ENCODE peak calls at places on chromosomes 2 and 18, in five cellular contexts. H is neural progenitor cell, S is hepatocyte, A is IMR-90, D is GM23248. N is an unnamed sample.

GRCh38 chr2:225889452-225889851 is 489.9 kb downstream of the NYAP2 start:
- DNase-seq in A (peak; percentile 94), D (peak; percentile 86), S (peak; percentile 66), H (peak; percentile 38), N (peak; percentile 4)

GRCh38 chr2:68971591-68972231 is 2.7 kb upstream of the GKN1 start:
- DNase-seq in D (peak; percentile 95), H (no peak), S (no peak), A (peak; percentile 95), N (no peak)

GRCh38 chr2:8753609-8754008 is 71.8 kb downstream of the ID2 start:
- DNase-seq in H (no peak), A (no peak), S (no peak), D (no peak), N (no peak)

GRCh38 chr2:16152101-16152927 is 212.0 kb downstream of the MYCN start:
- DNase-seq in A (no peak), H (no peak), S (no peak), D (no peak), N (no peak)

GRCh38 chr2:217151509-217152206 is 291.8 kb upstream of the TNP1 start:
- DNase-seq in D (no peak), A (no peak), S (no peak), H (no peak), N (no peak)

GRCh38 chr2:15561574-15562344 is 625 bp upstream of the NBAS start:
- DNase-seq in H (peak; percentile 47), D (peak; percentile 70), A (peak; percentile 34), S (peak; percentile 51), N (no peak)

GRCh38 chr18:63262369-63263335 is 56.9 kb downstream of the BCL2 start:
- DNase-seq in D (no peak), H (no peak), S (no peak), A (no peak), N (no peak)

GRCh38 chr2:238285653-238286082 is 2.7 kb downstream of the PER2 start:
- DNase-seq in S (peak; percentile 94), D (peak; percentile 98), H (peak; percentile 65), A (peak; percentile 94), N (no peak)

GRCh38 chr2:20673686-20674308 is 6.9 kb downstream of the GDF7 start:
- DNase-seq in D (no peak), H (no peak), A (no peak), S (no peak), N (no peak)

GRCh38 chr18:23416283-23416682 is 36.8 kb upstream of the RIOK3 start:
- DNase-seq in D (peak; percentile 42), S (no peak), A (no peak), H (no peak), N (no peak)

GRCh38 chr2:138707424-138708074 is 72.6 kb downstream of the NXPH2 start:
- DNase-seq in D (peak; percentile 83), H (no peak), S (no peak), A (peak; percentile 90), N (no peak)

GRCh38 chr2:134502090-134502487 is 216.7 kb downstream of the TMEM163 start:
- DNase-seq in D (no peak), A (no peak), H (no peak), S (no peak), N (no peak)

GRCh38 chr2:126802774-126803421 is 95.8 kb upstream of the TEX51 start:
- DNase-seq in D (no peak), S (no peak), H (no peak), A (no peak), N (no peak)

GRCh38 chr2:55423303-55423702 is 3.6 kb upstream of the CCDC88A start:
- DNase-seq in H (no peak), A (no peak), D (no peak), S (no peak), N (no peak)

GRCh38 chr2:236730393-236730792 is 160.8 kb downstream of the ACKR3 start:
- DNase-seq in D (no peak), S (no peak), H (no peak), A (no peak), N (no peak)

GRCh38 chr2:239583879-239584859 is 183.3 kb upstream of the HDAC4 start:
- DNase-seq in D (no peak), S (no peak), A (no peak), H (no peak), N (no peak)

GRCh38 chr2:169877406-169877805 is 50.2 kb downstream of the UBR3 start:
- DNase-seq in D (peak; percentile 16), H (no peak), S (peak; percentile 29), A (peak; percentile 33), N (no peak)

GRCh38 chr2:219565130-219566080 is 5.9 kb downstream of the OBSL1 start:
- DNase-seq in D (no peak), S (no peak), H (no peak), A (no peak), N (no peak)

GRCh38 chr2:143808166-143808565 is 678.9 kb downstream of the ARHGAP15 start:
- DNase-seq in A (peak; percentile 22), S (no peak), D (peak; percentile 14), H (no peak), N (no peak)

GRCh38 chr2:71897145-71897495 is 250.5 kb downstream of the CYP26B1 start:
- DNase-seq in S (no peak), D (no peak), A (no peak), H (no peak), N (no peak)

GRCh38 chr2:238127165-238128060 is 11.1 kb upstream of the KLHL30 start:
- DNase-seq in A (peak; percentile 65), H (peak; percentile 37), S (no peak), D (peak; percentile 70), N (no peak)

GRCh38 chr2:70685771-70686171 is 82.2 kb downstream of the ADD2 start:
- DNase-seq in A (no peak), H (no peak), D (no peak), S (no peak), N (no peak)

GRCh38 chr2:233944722-233945121 is 27.5 kb downstream of the TRPM8 start:
- DNase-seq in D (no peak), S (no peak), A (no peak), H (no peak), N (no peak)
- H2AFZ ChIP-seq in D (no peak overlapping the region), S (no peak overlapping the region), A (no peak overlapping the region), H (no peak overlapping the region), N (no peak overlapping the region)

GRCh38 chr2:60440761-60441160 is 112.7 kb downstream of the BCL11A start:
- DNase-seq in D (peak; percentile 51), S (no peak), A (peak; percentile 10), H (no peak), N (no peak)

GRCh38 chr2:60440080-60440753 is 113.2 kb downstream of the BCL11A start:
- DNase-seq in H (no peak), D (no peak), S (no peak), A (no peak), N (no peak)

GRCh38 chr2:60438653-60439052 is 114.8 kb downstream of the BCL11A start:
- DNase-seq in D (no peak), S (no peak), H (no peak), A (no peak), N (no peak)

GRCh38 chr2:60438136-60438535 is 115.3 kb downstream of the BCL11A start:
- DNase-seq in H (no peak), D (no peak), A (no peak), S (no peak), N (no peak)

GRCh38 chr2:60439219-60439974 is 114.1 kb downstream of the BCL11A start:
- DNase-seq in S (no peak), H (peak; percentile 24), A (no peak), D (no peak), N (no peak)
- H2AFZ ChIP-seq in S (no peak overlapping the region), H (no peak overlapping the region), A (no peak overlapping the region), D (no peak overlapping the region), N (no peak overlapping the region)

GRCh38 chr18:52277785-52278184 is 62.2 kb upstream of the DCC start:
- DNase-seq in A (no peak), S (no peak), H (no peak), D (no peak), N (no peak)
- H2AFZ ChIP-seq in A (no peak overlapping the region), S (no peak overlapping the region), H (no peak overlapping the region), D (no peak overlapping the region), N (no peak overlapping the region)

GRCh38 chr18:24490545-24490944 is 30.1 kb downstream of the HRH4 start:
- DNase-seq in D (peak; percentile 79), S (no peak), H (no peak), A (peak; percentile 9), N (no peak)

GRCh38 chr18:24494586-24494985 is 34.1 kb downstream of the HRH4 start:
- DNase-seq in S (no peak), D (no peak), H (no peak), A (no peak), N (no peak)

GRCh38 chr18:24492445-24492844 is 32.0 kb downstream of the HRH4 start:
- DNase-seq in A (no peak), H (no peak), D (no peak), S (no peak), N (no peak)

GRCh38 chr18:24488824-24489493 is 28.5 kb downstream of the HRH4 start:
- DNase-seq in S (peak; percentile 62), D (peak; percentile 54), A (peak; percentile 41), H (peak; percentile 55), N (no peak)

DNA sequence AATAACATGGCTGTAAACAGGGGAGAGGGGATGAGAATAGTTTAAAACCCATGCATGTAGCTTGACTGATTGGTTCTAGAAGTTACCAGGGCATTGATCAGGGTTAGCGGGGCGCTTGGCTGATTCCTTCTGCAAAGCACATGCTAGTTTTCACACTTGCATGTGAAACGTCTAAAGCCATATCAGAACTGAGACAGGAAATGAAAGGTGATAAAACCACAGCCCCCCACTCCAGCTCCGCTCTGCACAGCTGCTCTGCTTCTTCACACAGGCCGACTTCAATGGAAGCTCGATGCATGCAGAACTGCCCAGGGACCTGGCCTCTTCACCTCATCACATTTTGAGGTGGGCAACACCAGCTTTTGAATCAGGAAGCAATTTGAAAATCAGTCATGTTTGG is 31.4 kb downstream of the HRH4 start:
- DNase-seq in H (no peak), A (no peak), S (no peak), D (no peak), N (peak; percentile 12)
- H2AFZ ChIP-seq in H (no peak overlapping the region), A (no peak overlapping the region), S (no peak overlapping the region), D (peak overlapping the region; percentile 6), N (no peak overlapping the region)

GRCh38 chr2:120539937-120540718 is 194.2 kb downstream of the INHBB start:
- DNase-seq in A (peak; percentile 92), H (peak; percentile 23), D (peak; percentile 100), S (peak; percentile 88), N (no peak)
- H2AFZ ChIP-seq in A (peak overlapping the region; percentile 86), H (no peak overlapping the region), D (peak overlapping the region; percentile 71), S (peak overlapping the region; percentile 44), N (no peak overlapping the region)

DNA sequence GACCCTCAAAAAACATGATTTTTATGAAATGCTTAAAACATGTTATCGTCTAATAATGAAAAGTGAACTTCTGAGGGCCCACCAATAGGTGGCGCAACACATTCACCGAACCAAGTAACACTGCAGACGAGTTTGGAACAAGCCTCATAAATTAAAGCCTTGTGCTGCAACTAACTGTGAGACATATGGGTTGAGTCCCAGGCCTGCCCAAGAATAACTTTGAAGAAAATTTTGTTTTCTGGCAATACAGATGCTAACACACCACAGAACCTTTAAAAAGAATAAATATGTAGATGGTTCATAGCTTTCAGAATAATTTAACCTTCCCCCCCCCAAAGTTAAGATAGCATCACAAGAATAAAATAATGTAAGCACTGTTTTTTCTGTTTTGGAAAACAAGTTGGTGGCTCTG is 285.9 kb downstream of the RNF144A start:
- DNase-seq in S (peak; percentile 82), H (peak; percentile 71), D (peak; percentile 83), A (peak; percentile 56), N (peak; percentile 63)
- H2AFZ ChIP-seq in S (no peak overlapping the region), H (no peak overlapping the region), D (no peak overlapping the region), A (no peak overlapping the region), N (no peak overlapping the region)

N was measured in DND-41.